ENCODE peak calls at places on chromosomes 13 and 19, in five cellular contexts. Q, Z, N, A and F are unnamed samples.

GRCh38 chr13:113926951-113927660 is 46.8 kb downstream of the C13orf46 start:
- DNase-seq in A (no peak), N (no peak), Q (no peak), Z (no peak), F (no peak)

GRCh38 chr13:106958690-106959089 is 390.8 kb upstream of the ARGLU1 start:
- DNase-seq in Q (no peak), Z (no peak), N (no peak), A (no peak), F (no peak)

GRCh38 chr19:27765912-27766725 is 1446.8 kb downstream of the UQCRFS1 start:
- DNase-seq in N (no peak), Q (no peak), A (no peak), Z (no peak), F (no peak)

GRCh38 chr13:38366954-38367645 is 17.4 kb downstream of the UFM1 start:
- DNase-seq in Q (no peak), N (no peak), Z (no peak), A (no peak), F (no peak)

GRCh38 chr13:76641056-76641455 is 245.1 kb downstream of the KCTD12 start:
- DNase-seq in A (no peak), Z (no peak), Q (no peak), N (no peak), F (no peak)

GRCh38 chr13:106152047-106152446 is 383.4 kb downstream of the EFNB2 start:
- DNase-seq in A (no peak), Z (no peak), Q (no peak), N (no peak), F (no peak)

GRCh38 chr19:2089001-2089711 is 7.0 kb downstream of the MOB3A start:
- DNase-seq in A (no peak), Z (no peak), N (no peak), Q (no peak), F (no peak)

GRCh38 chr19:55248704-55249103 is 10.1 kb downstream of the PPP6R1 start:
- DNase-seq in A (no peak), N (no peak), Z (no peak), Q (no peak), F (no peak)

GRCh38 chr13:66519259-66519658 is 710.9 kb downstream of the PCDH9 start:
- DNase-seq in N (no peak), Q (no peak), Z (no peak), A (no peak), F (no peak)

GRCh38 chr19:1833540-1833939 is 14.7 kb downstream of the REXO1 start:
- DNase-seq in Z (no peak), A (no peak), Q (no peak), N (no peak), F (no peak)

GRCh38 chr19:46124638-46125115 is at the start of gene IGFL3:
- DNase-seq in Z (no peak), N (no peak), A (no peak), Q (no peak), F (no peak)

GRCh38 chr13:33089311-33089710 is 73.1 kb downstream of the KL start:
- DNase-seq in A (no peak), Z (no peak), N (no peak), Q (no peak), F (no peak)

GRCh38 chr13:98941118-98941517 is 36.7 kb downstream of the DOCK9 start:
- DNase-seq in Q (no peak), A (no peak), N (no peak), Z (no peak), F (no peak)

GRCh38 chr19:27776020-27776419 is 1436.9 kb downstream of the UQCRFS1 start:
- DNase-seq in Z (peak), N (no peak), Q (no peak), A (no peak), F (peak)

GRCh38 chr19:38079926-38080380 is 144.1 kb downstream of the DPF1 start:
- DNase-seq in Z (peak), N (no peak), Q (no peak), A (no peak), F (peak)

GRCh38 chr13:94696171-94696570 is 16.2 kb downstream of the SOX21 start:
- DNase-seq in A (no peak), N (no peak), Q (no peak), Z (no peak), F (no peak)

GRCh38 chr13:44153536-44153935 is 220.1 kb upstream of the SERP2 start:
- DNase-seq in Z (no peak), N (no peak), Q (no peak), A (peak), F (no peak)

GRCh38 chr13:107289540-107289939 is 721.6 kb upstream of the ARGLU1 start:
- DNase-seq in N (no peak), Q (no peak), Z (no peak), A (no peak), F (no peak)

GRCh38 chr19:10503002-10503789 is at the start of gene KEAP1:
- DNase-seq in A (peak), N (no peak), Z (peak), Q (peak), F (no peak)

GRCh38 chr19:39347332-39348227 is 5.4 kb downstream of the SAMD4B start:
- DNase-seq in A (no peak), N (no peak), Q (no peak), Z (no peak), F (no peak)

GRCh38 chr19:38320969-38321339 is 1.3 kb downstream of the KCNK6 start:
- DNase-seq in A (no peak), Z (no peak), N (no peak), Q (no peak), F (no peak)

GRCh38 chr19:46586294-46586693 is 14.8 kb upstream of the CALM3 start:
- DNase-seq in Z (no peak), Q (no peak), A (no peak), N (no peak), F (no peak)